ENCODE peak calls at places on chromosomes 3 and 15, in six cellular contexts. N, F, L, D, E and C are unnamed samples.
A peak's percentile ranks its signal among the peaks of the same experiment; 100 is the strongest.

GRCh38 chr3:182349051-182349450 is 444.3 kb upstream of the ATP11B start:
- DNase-seq in D (no peak), F (no peak), E (peak; percentile 70), L (no peak), N (no peak), C (no peak)

GRCh38 chr15:76987896-76988860 is 6.7 kb upstream of the PSTPIP1 start:
- DNase-seq in D (peak; percentile 89), F (no peak), N (no peak), L (no peak), E (no peak), C (no peak)

GRCh38 chr15:90645873-90646605 is 71.1 kb upstream of the BLM start:
- DNase-seq in F (no peak), D (no peak), E (no peak), L (no peak), N (no peak), C (no peak)

GRCh38 chr3:196609343-196609775 is 30.1 kb upstream of the NRROS start:
- DNase-seq in E (peak; percentile 82), D (peak; percentile 94), F (no peak), L (peak; percentile 83), N (peak; percentile 73), C (peak; percentile 95)

GRCh38 chr3:129173725-129174124 is 10.0 kb downstream of the CNBP start:
- DNase-seq in N (no peak), D (no peak), F (no peak), L (no peak), E (no peak), C (no peak)

GRCh38 chr15:68304611-68305337 is 27.2 kb downstream of the FEM1B start:
- DNase-seq in F (no peak), N (no peak), E (no peak), D (no peak), L (no peak), C (no peak)

GRCh38 chr15:98671060-98672008 is 23.0 kb downstream of the IGF1R start:
- DNase-seq in D (no peak), N (no peak), E (peak; percentile 20), L (no peak), F (no peak), C (no peak)

GRCh38 chr3:20047940-20048339 is 7.7 kb downstream of the KAT2B start:
- DNase-seq in D (no peak), E (no peak), F (no peak), L (no peak), N (no peak), C (no peak)

GRCh38 chr15:68820205-68820588 is 498 bp downstream of the ANP32A start:
- DNase-seq in F (no peak), L (peak; percentile 47), N (peak; percentile 59), E (peak; percentile 20), D (no peak), C (peak; percentile 51)